ENCODE peak calls at places on chromosome 11, in eight cellular contexts. F is Peyer's patch, R is HCT116, Q is ovary, Z is coronary artery, M is fibroblast of lung, J is psoas muscle, G is aorta. A is an unnamed sample.

GRCh38 chr11:44767421-44767820 is 40.7 kb downstream of the TSPAN18 start:
- DNase-seq in F (peak), G (no peak), Z (no peak), M (no peak), J (no peak), Q (no peak), R (no peak), A (no peak)

GRCh38 chr11:66985508-66986177 is 10.5 kb downstream of the C11orf86 start:
- DNase-seq in Z (peak), F (no peak), G (peak), Q (no peak), J (peak), R (no peak), M (no peak), A (peak)

GRCh38 chr11:34266987-34267386 is 90.8 kb downstream of the ABTB2 start:
- DNase-seq in J (no peak), Q (peak), G (peak), M (no peak), R (no peak), Z (no peak), F (no peak), A (peak)

GRCh38 chr11:45252134-45252856 is 33.8 kb downstream of the SYT13 start:
- DNase-seq in J (peak), G (peak), F (peak), Q (no peak), Z (no peak), M (peak), R (peak), A (peak)

GRCh38 chr11:85758480-85759039 is 52.4 kb downstream of the SYTL2 start:
- DNase-seq in M (no peak), J (no peak), G (no peak), Q (no peak), Z (no peak), F (no peak), R (no peak), A (no peak)

GRCh38 chr11:59189986-59190385 is 18.1 kb downstream of the DTX4 start:
- DNase-seq in Q (no peak), F (no peak), M (no peak), J (no peak), Z (no peak), R (no peak), G (no peak), A (no peak)

GRCh38 chr11:27347949-27348879 is 14.8 kb downstream of the CCDC34 start:
- DNase-seq in F (no peak), G (no peak), M (no peak), Z (no peak), R (no peak), J (no peak), Q (no peak), A (no peak)

GRCh38 chr11:45233121-45233803 is 52.9 kb downstream of the SYT13 start:
- DNase-seq in J (peak), R (peak), G (peak), Q (peak), M (peak), F (peak), Z (peak), A (peak)

GRCh38 chr11:57638811-57639320 is 10.8 kb downstream of the YPEL4 start:
- DNase-seq in R (no peak), M (no peak), J (no peak), G (peak), Q (peak), F (no peak), Z (no peak), A (no peak)
- H3K27ac ChIP-seq in R (peak), M (peak), J (no peak), G (no peak), Q (no peak), F (peak), Z (peak), A (peak)

DNA sequence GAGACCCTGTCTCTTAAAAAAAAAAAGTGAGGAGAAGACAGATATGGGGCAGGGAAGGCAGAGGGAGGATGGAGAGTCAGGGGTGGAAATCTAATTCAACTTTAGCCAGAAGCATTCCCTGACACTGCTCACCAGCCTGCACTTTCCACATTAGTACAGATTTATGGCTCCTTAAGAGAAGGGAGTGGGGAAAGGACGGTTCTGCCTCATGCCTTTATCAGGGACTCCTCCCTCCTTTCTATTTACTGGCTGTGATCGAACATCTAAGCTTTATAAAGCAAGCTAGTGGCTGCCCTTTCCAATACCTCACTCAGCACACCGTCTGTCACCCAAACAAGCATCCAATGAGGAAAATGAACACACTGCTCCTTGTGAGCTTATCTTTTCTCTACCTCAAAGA is at the start of gene PATE4:
- DNase-seq in G (no peak), Q (no peak), Z (no peak), J (no peak), R (no peak), M (no peak), F (no peak), A (no peak)
- H3K4me3 ChIP-seq in G (no peak), Q (no peak), Z (no peak), J (no peak), R (no peak), M (no peak), F (no peak), A (no peak)

GRCh38 chr11:10973416-10973815 is 115.6 kb upstream of the ZBED5 start:
- DNase-seq in G (no peak), R (no peak), Q (no peak), F (no peak), M (no peak), Z (no peak), J (no peak), A (no peak)

GRCh38 chr11:10979529-10979928 is 121.7 kb upstream of the ZBED5 start:
- DNase-seq in F (no peak), R (no peak), J (no peak), M (no peak), Z (no peak), Q (no peak), G (no peak), A (no peak)

GRCh38 chr11:10969387-10969786 is 111.5 kb upstream of the ZBED5 start:
- DNase-seq in J (no peak), G (no peak), R (no peak), F (no peak), Z (no peak), M (no peak), Q (no peak), A (no peak)

GRCh38 chr11:10978189-10978588 is 120.3 kb upstream of the ZBED5 start:
- DNase-seq in G (no peak), Z (no peak), F (no peak), Q (no peak), R (no peak), M (no peak), J (no peak), A (no peak)

GRCh38 chr11:10975287-10975721 is 117.5 kb upstream of the ZBED5 start:
- DNase-seq in R (no peak), G (no peak), F (no peak), Q (no peak), Z (no peak), J (no peak), M (no peak), A (no peak)
- H3K27ac ChIP-seq in R (no peak), G (no peak), F (no peak), Q (no peak), Z (no peak), J (no peak), M (no peak), A (no peak)

GRCh38 chr11:65640483-65641207 is 2.7 kb downstream of the SIPA1 start:
- DNase-seq in G (no peak), J (no peak), M (no peak), R (no peak), F (peak), Z (no peak), Q (no peak), A (peak)

GRCh38 chr11:65639623-65640482 is 2.0 kb downstream of the SIPA1 start:
- DNase-seq in Q (no peak), R (no peak), G (no peak), Z (no peak), J (no peak), F (peak), M (no peak), A (peak)

GRCh38 chr11:65642014-65642671 is 4.2 kb downstream of the SIPA1 start:
- DNase-seq in F (no peak), Q (no peak), M (no peak), G (no peak), R (no peak), Z (no peak), J (no peak), A (no peak)

GRCh38 chr11:65643971-65644370 is 6.1 kb downstream of the SIPA1 start:
- DNase-seq in Q (no peak), M (no peak), Z (no peak), R (no peak), F (no peak), G (no peak), J (no peak), A (no peak)

GRCh38 chr11:65641233-65642013 is 3.5 kb downstream of the SIPA1 start:
- DNase-seq in J (no peak), M (no peak), R (no peak), G (no peak), F (no peak), Q (no peak), Z (no peak), A (no peak)
- H3K4me3 ChIP-seq in J (peak), M (no peak), R (no peak), G (no peak), F (peak), Q (no peak), Z (peak), A (peak)

DNA sequence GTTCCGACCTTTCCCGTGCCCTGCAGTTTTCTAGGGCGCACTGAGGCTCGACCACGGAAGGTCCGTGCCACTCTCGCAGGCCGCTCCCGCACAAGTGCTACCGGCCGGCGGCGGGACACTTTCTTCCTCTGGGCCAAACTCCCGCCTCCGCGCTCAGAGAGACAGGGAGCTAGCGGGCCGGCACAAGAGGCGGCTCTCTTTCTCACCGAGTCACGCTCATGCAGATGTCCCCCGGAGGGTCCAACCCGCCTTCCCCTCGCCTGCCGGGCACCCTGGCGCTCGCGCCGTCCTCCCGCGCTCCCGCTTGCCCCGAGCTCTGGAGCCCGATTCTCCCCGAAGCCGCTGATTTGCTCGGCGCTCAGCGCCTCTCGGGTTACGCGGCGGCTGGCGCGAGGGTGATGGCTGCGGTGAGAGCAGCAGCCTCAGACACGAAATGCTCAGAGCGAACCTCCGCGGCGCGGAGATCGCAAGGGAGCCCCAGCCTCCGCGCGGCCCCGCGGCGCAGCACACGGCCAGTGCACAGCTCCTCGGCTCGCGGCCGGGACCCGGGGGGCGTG is 1.0 kb downstream of the LMO1 start:
- DNase-seq in M (peak), Q (peak), J (peak), F (peak), G (peak), Z (peak), R (no peak), A (no peak)
- H3K27ac ChIP-seq in M (no peak), Q (no peak), J (peak), F (no peak), G (no peak), Z (no peak), R (no peak), A (no peak)

DNA sequence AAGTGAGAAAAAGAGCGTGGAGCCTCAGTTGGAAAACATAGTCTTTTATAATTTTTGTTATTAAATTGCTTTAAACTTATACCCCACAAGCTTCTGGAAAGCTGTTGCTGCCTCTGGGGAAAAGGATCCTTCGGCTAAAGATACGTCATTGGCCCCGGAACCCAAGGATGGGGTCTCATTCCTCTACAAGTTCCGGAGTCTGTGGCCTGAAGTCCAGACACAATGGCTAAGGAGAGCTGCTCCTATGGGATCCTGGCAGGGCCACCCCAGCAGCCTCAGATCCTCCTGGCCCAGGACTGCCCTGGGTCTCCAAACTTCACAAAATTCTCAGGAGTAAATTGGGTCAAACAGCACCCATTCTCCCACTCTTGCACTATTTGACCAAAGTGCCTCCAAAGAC is 5.9 kb downstream of the WT1 start:
- DNase-seq in J (no peak), Z (no peak), M (no peak), G (no peak), R (no peak), F (no peak), Q (no peak), A (no peak)
- H3K4me3 ChIP-seq in J (no peak), Z (no peak), M (no peak), G (no peak), R (no peak), F (no peak), Q (peak), A (no peak)

DNA sequence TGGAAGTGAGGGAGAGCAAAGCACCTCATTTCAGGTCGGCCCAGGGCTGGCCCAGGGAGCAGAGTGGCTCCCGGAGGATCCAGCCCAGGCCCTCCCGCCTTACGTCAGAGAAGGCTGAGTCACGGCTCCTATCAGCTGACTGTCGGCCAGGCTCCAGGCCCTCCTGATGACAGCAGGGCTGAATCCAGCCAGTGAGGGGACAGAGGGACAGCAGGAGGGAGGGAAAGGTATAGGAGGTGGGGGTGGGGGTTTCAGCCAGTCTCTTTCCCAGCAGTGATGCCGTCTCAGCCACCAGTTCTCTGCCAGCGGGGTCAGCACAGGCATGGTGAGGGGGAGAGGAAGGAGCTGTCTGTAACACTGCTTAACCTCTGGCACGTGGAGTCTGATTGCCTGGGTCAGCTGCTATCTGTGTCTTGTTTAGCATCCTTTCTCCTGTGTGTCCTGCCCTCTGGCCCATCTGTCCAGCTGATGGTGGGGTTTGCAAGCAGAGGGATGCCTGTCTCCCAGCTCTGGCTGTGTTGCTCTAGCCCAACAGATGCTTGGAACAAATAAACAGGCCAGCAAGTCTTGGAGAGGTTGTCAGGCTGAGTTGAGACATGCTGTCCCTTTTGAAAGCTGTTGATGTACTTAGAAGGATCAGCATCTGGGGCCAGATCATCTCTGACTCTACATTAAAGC is 74.0 kb downstream of the ADAMTS15 start:
- DNase-seq in Z (peak), G (peak), F (peak), J (peak), R (peak), Q (peak), M (peak), A (peak)
- H3K27ac ChIP-seq in Z (peak), G (no peak), F (peak), J (peak), R (no peak), Q (peak), M (peak), A (peak)

GRCh38 chr11:97367406-97368083 is 977.7 kb downstream of the JRKL start:
- DNase-seq in J (no peak), F (no peak), M (no peak), Z (no peak), G (no peak), Q (no peak), R (no peak), A (no peak)
- H3K4me3 ChIP-seq in J (no peak), F (no peak), M (no peak), Z (no peak), G (no peak), Q (no peak), R (no peak), A (no peak)

GRCh38 chr11:36508743-36509142 is 1.3 kb downstream of the TRAF6 start:
- DNase-seq in J (no peak), M (peak), R (no peak), G (no peak), Z (no peak), Q (no peak), F (no peak), A (no peak)
- H3K27ac ChIP-seq in J (peak), M (peak), R (no peak), G (no peak), Z (peak), Q (peak), F (peak), A (peak)